ENCODE peak calls at places on chromosomes 1 and 21, in six cellular contexts. R is left lung, U is psoas muscle, H is Panc1, P is astrocyte of the spinal cord, A is upper lobe of right lung. I is an unnamed sample.

GRCh38 chr1:27595597-27595996 is 8.3 kb downstream of the AHDC1 start:
- DNase-seq in R (no peak), U (no peak), H (no peak), P (no peak), A (no peak), I (no peak)

GRCh38 chr1:2070800-2071530 is 20.8 kb downstream of the PRKCZ start:
- DNase-seq in R (no peak), U (no peak), H (no peak), P (no peak), A (no peak), I (no peak)

GRCh38 chr21:38389891-38390290 is 108.4 kb downstream of the ERG start:
- DNase-seq in R (no peak), U (no peak), H (no peak), P (no peak), A (no peak), I (no peak)

GRCh38 chr1:12616709-12617373 is 1.2 kb downstream of the DHRS3 start:
- DNase-seq in R (peak; percentile 49), U (peak; percentile 80), H (no peak), P (no peak), A (peak; percentile 79), I (no peak)

GRCh38 chr1:65197636-65198035 is 49.6 kb downstream of the AK4 start:
- DNase-seq in R (no peak), U (no peak), H (no peak), P (no peak), A (no peak), I (no peak)

GRCh38 chr1:209736467-209737117 is 19.3 kb upstream of the TRAF3IP3 start:
- DNase-seq in R (no peak), U (no peak), H (no peak), P (no peak), A (no peak), I (no peak)

GRCh38 chr1:82515650-82516049 is 714.9 kb downstream of the ADGRL2 start:
- DNase-seq in R (no peak), U (no peak), H (no peak), P (no peak), A (no peak), I (peak; percentile 17)

GRCh38 chr1:160167580-160167979 is 16.2 kb downstream of the ATP1A4 start:
- DNase-seq in R (no peak), U (no peak), H (no peak), P (no peak), A (no peak), I (no peak)

GRCh38 chr1:80054129-80054528 is 1047.6 kb upstream of the ADGRL4 start:
- DNase-seq in R (no peak), U (no peak), H (no peak), P (peak; percentile 89), A (no peak), I (peak; percentile 12)

GRCh38 chr1:153490272-153491051 is 30.0 kb upstream of the S100A7 start:
- DNase-seq in R (no peak), U (peak; percentile 89), H (peak; percentile 93), P (peak; percentile 94), A (no peak), I (peak; percentile 70)

GRCh38 chr1:55304306-55304705 is 89.1 kb upstream of the USP24 start:
- DNase-seq in R (no peak), U (peak; percentile 80), H (no peak), P (no peak), A (no peak), I (no peak)

GRCh38 chr1:184416476-184416875 is 29.6 kb downstream of the C1orf21 start:
- DNase-seq in R (no peak), U (no peak), H (no peak), P (no peak), A (no peak), I (no peak)

GRCh38 chr1:246726881-246727280 is 2.7 kb downstream of the SCCPDH start:
- DNase-seq in R (no peak), U (no peak), H (no peak), P (no peak), A (no peak), I (no peak)

GRCh38 chr1:247079141-247079874 is 697 bp upstream of the ZNF670 start:
- DNase-seq in R (no peak), U (no peak), H (peak; percentile 20), P (no peak), A (no peak), I (no peak)

GRCh38 chr1:65068202-65069011 is 79.6 kb upstream of the AK4 start:
- DNase-seq in R (no peak), U (no peak), H (no peak), P (peak; percentile 20), A (no peak), I (no peak)

GRCh38 chr1:37363535-37363934 is 110.8 kb upstream of the ZC3H12A start:
- DNase-seq in R (no peak), U (no peak), H (no peak), P (no peak), A (no peak), I (no peak)

GRCh38 chr1:190019717-190020116 is 457.9 kb downstream of the BRINP3 start:
- DNase-seq in R (no peak), U (no peak), H (peak; percentile 5), P (no peak), A (no peak), I (no peak)

GRCh38 chr1:50705041-50705440 is 255.0 kb downstream of the FAF1 start:
- DNase-seq in R (no peak), U (no peak), H (no peak), P (no peak), A (no peak), I (no peak)

GRCh38 chr1:26677306-26678115 is 18.3 kb upstream of the ARID1A start:
- DNase-seq in R (peak; percentile 91), U (peak; percentile 86), H (peak; percentile 95), P (peak; percentile 76), A (peak; percentile 93), I (peak; percentile 86)

GRCh38 chr1:86703696-86704455 is 500 bp upstream of the SH3GLB1 start:
- DNase-seq in R (no peak), U (no peak), H (peak; percentile 61), P (no peak), A (no peak), I (no peak)

GRCh38 chr1:161499099-161500078 is 5.9 kb upstream of the FCGR2A start:
- DNase-seq in R (no peak), U (no peak), H (no peak), P (no peak), A (no peak), I (no peak)

GRCh38 chr1:35833424-35833823 is 25.6 kb downstream of the AGO4 start:
- DNase-seq in R (no peak), U (no peak), H (no peak), P (no peak), A (no peak), I (no peak)

GRCh38 chr1:214402583-214403216 is 121.7 kb downstream of the SMYD2 start:
- DNase-seq in R (no peak), U (no peak), H (no peak), P (no peak), A (no peak), I (no peak)

GRCh38 chr1:111399792-111400610 is 27.5 kb downstream of the OVGP1 start:
- DNase-seq in R (no peak), U (no peak), H (peak; percentile 1), P (peak; percentile 47), A (no peak), I (peak; percentile 7)

GRCh38 chr1:214404571-214405213 is 123.7 kb downstream of the SMYD2 start:
- DNase-seq in R (no peak), U (no peak), H (no peak), P (peak; percentile 71), A (no peak), I (no peak)

GRCh38 chr1:5099018-5099417 is 444.6 kb downstream of the AJAP1 start:
- DNase-seq in R (no peak), U (no peak), H (no peak), P (no peak), A (no peak), I (no peak)

DNA sequence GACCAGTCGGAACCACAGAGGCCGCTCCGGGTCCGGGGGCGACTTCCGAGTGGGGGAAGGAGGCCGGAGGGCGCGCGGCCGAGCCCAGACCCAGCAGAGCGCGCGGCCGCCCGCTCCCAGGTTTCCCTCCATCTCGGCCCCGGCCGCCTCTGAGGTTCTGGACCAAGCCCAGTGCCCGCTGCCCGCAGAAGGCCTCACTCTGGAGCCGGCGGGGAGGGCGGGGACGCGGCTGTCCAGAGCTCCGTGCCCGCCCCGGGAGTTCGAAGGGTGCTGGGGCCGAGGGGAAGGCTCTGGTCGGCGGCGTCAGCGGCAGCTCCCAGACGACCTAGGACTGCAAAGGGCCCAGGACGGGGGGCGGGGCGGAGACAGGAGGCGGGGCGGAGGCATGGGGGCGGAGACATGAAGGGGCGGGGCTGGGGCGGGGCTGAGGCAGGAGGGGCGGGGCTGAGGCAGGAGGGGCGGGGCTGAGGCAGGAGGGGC is 48.0 kb upstream of the SLC19A1 start:
- DNase-seq in R (peak; percentile 81), U (peak; percentile 69), H (no peak), P (peak; percentile 53), A (peak; percentile 88), I (no peak)
- H3K4me3 ChIP-seq in R (peak overlapping the region; percentile 47), U (peak overlapping the region; percentile 54), H (no peak overlapping the region), P (peak overlapping the region; percentile 37), A (peak overlapping the region; percentile 51), I (peak overlapping the region; percentile 34)

DNA sequence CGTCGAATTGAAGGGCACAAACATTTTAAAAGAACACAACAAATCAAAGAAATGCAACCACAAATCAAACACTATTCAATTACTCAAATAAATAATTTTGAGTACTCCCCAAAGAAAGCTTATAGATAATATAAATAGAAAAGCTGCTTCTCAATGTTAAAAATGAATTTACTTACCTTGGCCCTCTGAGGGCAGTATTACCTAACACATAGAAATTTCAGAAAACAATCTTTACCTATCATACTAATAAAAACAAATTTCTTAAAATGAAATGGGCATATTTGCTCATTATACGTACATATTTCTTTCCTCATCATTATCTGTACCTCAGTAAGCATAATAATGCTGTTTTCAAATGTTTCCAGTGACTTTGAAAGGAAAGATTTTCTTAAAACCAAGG is 141.8 kb downstream of the AKT3 start:
- DNase-seq in R (no peak), U (no peak), H (no peak), P (peak; percentile 28), A (no peak), I (no peak)
- TF ChIP-seq CTCF in R (no peak), U (peak; percentile 18), H (peak; percentile 17), P (peak; percentile 16), A (peak; percentile 25), I (peak; percentile 31)

GRCh38 chr1:224619209-224619608 is 3.1 kb downstream of the CNIH3 start:
- DNase-seq in R (no peak), U (no peak), H (no peak), P (no peak), A (no peak), I (no peak)

GRCh38 chr1:224620105-224620504 is 4.0 kb downstream of the CNIH3 start:
- DNase-seq in R (no peak), U (no peak), H (no peak), P (no peak), A (no peak), I (no peak)

GRCh38 chr1:224617410-224618361 is 1.6 kb downstream of the CNIH3 start:
- DNase-seq in R (no peak), U (no peak), H (no peak), P (no peak), A (no peak), I (no peak)

GRCh38 chr1:224615861-224616760 is at the start of gene CNIH3:
- DNase-seq in R (no peak), U (peak; percentile 70), H (no peak), P (peak; percentile 90), A (no peak), I (no peak)

GRCh38 chr1:224616761-224617409 is 768 bp downstream of the CNIH3 start:
- DNase-seq in R (no peak), U (no peak), H (no peak), P (no peak), A (no peak), I (no peak)
- H3K4me3 ChIP-seq in R (peak overlapping the region; percentile 40), U (peak overlapping the region; percentile 78), H (peak overlapping the region; percentile 44), P (peak overlapping the region; percentile 78), A (peak overlapping the region; percentile 46), I (peak overlapping the region; percentile 78)

GRCh38 chr1:41598325-41598724 is 113.8 kb upstream of the EDN2 start:
- DNase-seq in R (no peak), U (no peak), H (no peak), P (no peak), A (no peak), I (no peak)

GRCh38 chr1:41599912-41600311 is 115.4 kb upstream of the EDN2 start:
- DNase-seq in R (no peak), U (no peak), H (no peak), P (peak; percentile 35), A (no peak), I (no peak)
- TF ChIP-seq CTCF in R (no peak), U (peak; percentile 33), H (peak; percentile 55), P (peak; percentile 73), A (peak; percentile 42), I (peak; percentile 84)

I was measured in retinal pigment epithelial cell.